ENCODE peak calls at places on chromosomes 7 and 10, in six cellular contexts. O, M, D, I, F and E are unnamed samples.

GRCh38 chr7:16908561-16908960 is 26.8 kb upstream of the AGR3 start:
- DNase-seq in D (no peak), M (no peak), I (no peak), F (no peak), O (no peak), E (no peak)

GRCh38 chr10:133115981-133116380 is 28.3 kb downstream of the ADGRA1 start:
- DNase-seq in I (no peak), F (no peak), D (no peak), O (no peak), M (no peak), E (no peak)

GRCh38 chr7:133645870-133646492 is 393.1 kb downstream of the EXOC4 start:
- DNase-seq in I (no peak), D (peak; percentile 1), O (no peak), F (no peak), M (no peak), E (no peak)

GRCh38 chr10:90675621-90676020 is 182.2 kb downstream of the HTR7 start:
- DNase-seq in D (peak; percentile 75), I (no peak), O (no peak), F (no peak), M (no peak), E (peak; percentile 71)

GRCh38 chr7:16432425-16432731 is 11.0 kb upstream of the CRPPA start:
- DNase-seq in M (no peak), O (no peak), I (no peak), D (no peak), F (no peak), E (no peak)

GRCh38 chr7:80699656-80700318 is 61.3 kb downstream of the CD36 start:
- DNase-seq in M (no peak), O (no peak), F (no peak), I (no peak), D (peak; percentile 46), E (no peak)

GRCh38 chr10:116779076-116779687 is 36.8 kb upstream of the HSPA12A start:
- DNase-seq in M (no peak), O (no peak), D (peak; percentile 70), F (no peak), I (no peak), E (no peak)

GRCh38 chr7:100016209-100016901 is 959 bp downstream of the ZKSCAN1 start:
- DNase-seq in D (peak; percentile 49), I (no peak), O (no peak), F (no peak), M (peak; percentile 69), E (no peak)

GRCh38 chr10:132652936-132653590 is 115.5 kb downstream of the INPP5A start:
- DNase-seq in M (no peak), F (no peak), O (no peak), I (no peak), D (no peak), E (no peak)

GRCh38 chr10:77888356-77888703 is 38.2 kb downstream of the DLG5 start:
- DNase-seq in D (no peak), O (no peak), I (no peak), F (no peak), M (no peak), E (no peak)

GRCh38 chr10:71618176-71618575 is 101.4 kb downstream of the C10orf105 start:
- DNase-seq in O (no peak), F (no peak), I (no peak), M (no peak), D (no peak), E (no peak)

GRCh38 chr7:131072505-131073091 is 255.1 kb upstream of the MKLN1 start:
- DNase-seq in M (no peak), D (peak; percentile 62), O (no peak), F (no peak), I (no peak), E (no peak)

GRCh38 chr10:103584216-103585010 is 90.9 kb downstream of the NEURL1 start:
- DNase-seq in I (peak; percentile 43), F (no peak), D (no peak), M (peak; percentile 44), O (peak; percentile 53), E (no peak)

GRCh38 chr7:130894146-130895005 is 160.4 kb upstream of the KLF14 start:
- DNase-seq in O (no peak), I (no peak), D (peak; percentile 83), M (no peak), F (no peak), E (no peak)

GRCh38 chr7:87220734-87221215 is 1.2 kb upstream of the TMEM243 start:
- DNase-seq in D (peak; percentile 44), O (no peak), F (no peak), M (no peak), I (no peak), E (no peak)

GRCh38 chr10:126243306-126243705 is 145.0 kb downstream of the ADAM12 start:
- DNase-seq in I (no peak), O (no peak), F (no peak), D (no peak), M (no peak), E (no peak)

GRCh38 chr10:110433740-110434139 is 64.0 kb upstream of the DUSP5 start:
- DNase-seq in I (no peak), O (no peak), F (no peak), D (no peak), M (no peak), E (no peak)

GRCh38 chr7:79462334-79462733 is 8.9 kb upstream of the MAGI2 start:
- DNase-seq in I (no peak), D (no peak), F (no peak), M (no peak), O (no peak), E (no peak)

GRCh38 chr7:120760050-120760449 is 97.9 kb downstream of the TSPAN12 start:
- DNase-seq in F (no peak), O (no peak), M (no peak), D (no peak), I (peak; percentile 13), E (no peak)

GRCh38 chr7:100676501-100677306 is 3.2 kb downstream of the GNB2 start:
- DNase-seq in O (no peak), F (no peak), M (peak; percentile 30), I (no peak), D (no peak), E (no peak)

GRCh38 chr10:5142199-5142598 is 42.8 kb downstream of the AKR1C8 start:
- DNase-seq in O (no peak), F (no peak), I (no peak), D (no peak), M (no peak), E (no peak)

GRCh38 chr7:65222655-65223054 is 151.0 kb upstream of the ZNF92 start:
- DNase-seq in D (no peak), O (no peak), I (no peak), F (no peak), M (no peak), E (no peak)

GRCh38 chr7:76047305-76047810 is 442 bp downstream of the STYXL1 start:
- DNase-seq in F (no peak), M (no peak), O (no peak), D (no peak), I (no peak), E (no peak)

GRCh38 chr10:83764681-83765080 is 374.6 kb upstream of the GHITM start:
- DNase-seq in O (no peak), F (no peak), M (no peak), D (peak; percentile 0), I (no peak), E (no peak)